ENCODE peak calls at places on chromosome 3, in nine cellular contexts. B, W, X, D, R, G, Q, T and M are unnamed samples.

GRCh38 chr3:409011-409410 is 212.4 kb downstream of the CHL1 start:
- DNase-seq in R (no peak), G (no peak), W (no peak), B (no peak), D (no peak), Q (no peak), X (no peak), T (no peak), M (no peak)

GRCh38 chr3:108477511-108478147 is 32.8 kb downstream of the MYH15 start:
- DNase-seq in G (peak), W (peak), D (peak), R (no peak), Q (peak), B (peak), T (no peak), X (no peak), M (peak)

GRCh38 chr3:118587847-118588246 is 446.8 kb downstream of the IGSF11 start:
- DNase-seq in T (no peak), G (no peak), X (no peak), Q (no peak), B (no peak), W (peak), R (no peak), D (no peak), M (no peak)

GRCh38 chr3:158105124-158105709 is 1.0 kb downstream of the SHOX2 start:
- DNase-seq in Q (no peak), X (no peak), D (peak), W (peak), R (no peak), G (peak), T (peak), B (no peak), M (no peak)

GRCh38 chr3:175737646-175738572 is 878.8 kb downstream of the NAALADL2 start:
- DNase-seq in D (no peak), Q (peak), X (no peak), R (no peak), W (no peak), T (no peak), G (peak), B (no peak), M (no peak)

GRCh38 chr3:124520970-124521369 is 209.3 kb upstream of the UMPS start:
- DNase-seq in W (no peak), G (no peak), R (no peak), B (no peak), D (no peak), X (no peak), Q (no peak), T (no peak), M (no peak)

GRCh38 chr3:73037369-73037699 is 24.1 kb upstream of the EBLN2 start:
- DNase-seq in X (no peak), Q (no peak), B (no peak), G (peak), W (no peak), T (no peak), D (no peak), R (no peak), M (no peak)

GRCh38 chr3:177144922-177145321 is 52.4 kb downstream of the TBL1XR1 start:
- DNase-seq in Q (no peak), B (no peak), R (no peak), G (no peak), X (no peak), T (no peak), W (no peak), D (no peak), M (no peak)

GRCh38 chr3:113436794-113437193 is 4.5 kb downstream of the CFAP44 start:
- DNase-seq in Q (no peak), R (no peak), D (no peak), B (no peak), T (no peak), X (no peak), W (peak), G (peak), M (no peak)

GRCh38 chr3:187066228-187066995 is 72.9 kb downstream of the RPL39L start:
- DNase-seq in R (peak), B (peak), T (no peak), W (peak), D (no peak), Q (peak), X (no peak), G (peak), M (no peak)

GRCh38 chr3:185729335-185729715 is 95.5 kb downstream of the IGF2BP2 start:
- DNase-seq in Q (no peak), B (no peak), D (no peak), G (peak), X (no peak), W (peak), R (no peak), T (no peak), M (no peak)

GRCh38 chr3:51735039-51735438 is 28.2 kb downstream of the GRM2 start:
- DNase-seq in B (no peak), W (no peak), Q (no peak), X (no peak), G (no peak), R (no peak), T (no peak), D (no peak), M (no peak)

GRCh38 chr3:51734572-51734907 is 27.7 kb downstream of the GRM2 start:
- DNase-seq in B (no peak), X (no peak), T (no peak), G (no peak), D (no peak), W (no peak), R (no peak), Q (no peak), M (no peak)

GRCh38 chr3:51735950-51736349 is 29.1 kb downstream of the GRM2 start:
- DNase-seq in B (no peak), W (no peak), D (no peak), G (no peak), X (no peak), R (no peak), T (no peak), Q (no peak), M (no peak)

GRCh38 chr3:51729005-51729633 is 22.3 kb downstream of the GRM2 start:
- DNase-seq in B (no peak), T (no peak), X (no peak), Q (no peak), G (peak), W (no peak), R (no peak), D (no peak), M (no peak)

DNA sequence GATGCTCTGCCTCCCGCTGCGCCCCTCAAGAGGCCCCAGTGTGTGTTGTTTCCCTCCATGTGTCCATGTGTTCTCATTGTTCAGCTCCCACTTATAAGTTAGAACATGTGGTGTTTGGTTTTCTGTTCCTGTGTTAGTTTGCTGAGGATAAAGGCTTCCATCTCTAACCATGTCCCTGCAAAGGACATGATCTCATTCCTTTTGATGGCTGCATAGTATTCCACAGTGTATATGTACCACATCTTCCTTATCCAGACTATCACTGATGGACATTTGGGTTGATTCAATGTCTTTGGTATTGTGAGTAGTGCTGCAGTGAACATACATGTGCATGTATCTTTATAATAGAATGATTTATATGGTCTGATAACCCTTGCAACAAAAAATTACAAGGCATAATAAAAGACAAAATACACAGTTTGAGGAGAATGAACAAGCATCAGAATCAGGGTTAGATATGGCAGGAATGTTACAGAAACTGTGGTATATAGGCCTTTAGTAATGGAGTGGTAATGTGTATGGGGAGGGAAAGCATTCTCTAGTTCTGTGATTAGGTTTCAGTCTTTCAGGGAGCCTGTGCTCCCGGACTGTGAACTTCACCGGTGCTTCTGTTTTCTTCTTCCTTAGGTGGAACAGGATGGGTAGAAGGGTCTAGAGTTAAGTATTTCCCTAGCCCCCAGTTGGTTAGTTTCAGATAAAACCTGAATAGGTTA is 27.1 kb downstream of the GRM2 start:
- DNase-seq in B (no peak), D (no peak), R (no peak), G (no peak), X (no peak), Q (no peak), T (no peak), W (no peak), M (no peak)
- TF ChIP-seq CTCF in B (no peak), D (no peak), R (no peak), G (no peak), X (no peak), Q (no peak), T (no peak), W (no peak), M (no peak)

DNA sequence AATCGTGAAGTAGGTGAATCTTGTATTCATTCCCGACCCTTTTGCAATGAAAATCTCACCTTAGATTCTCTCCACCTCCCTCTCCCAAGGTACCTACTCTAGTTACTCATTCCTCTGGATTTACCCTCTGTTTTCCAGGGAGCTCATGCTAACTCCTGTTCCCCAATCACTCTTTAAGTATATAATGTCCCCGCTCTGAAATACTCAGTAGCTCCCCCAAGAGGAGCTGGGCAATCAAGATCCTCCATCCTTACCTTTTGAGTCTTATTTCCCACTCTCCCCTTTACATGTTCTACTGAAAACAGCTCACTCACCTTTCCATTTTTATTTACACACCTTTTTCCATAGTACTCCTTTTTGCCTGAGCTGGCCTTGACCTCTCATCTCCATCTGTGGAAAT is 599.9 kb downstream of the RBMS3 start:
- DNase-seq in T (no peak), W (no peak), R (no peak), Q (no peak), G (no peak), D (no peak), X (no peak), B (no peak), M (no peak)
- TF ChIP-seq CTCF in T (no peak), W (no peak), R (no peak), Q (no peak), G (no peak), D (no peak), X (no peak), B (no peak), M (no peak)

DNA sequence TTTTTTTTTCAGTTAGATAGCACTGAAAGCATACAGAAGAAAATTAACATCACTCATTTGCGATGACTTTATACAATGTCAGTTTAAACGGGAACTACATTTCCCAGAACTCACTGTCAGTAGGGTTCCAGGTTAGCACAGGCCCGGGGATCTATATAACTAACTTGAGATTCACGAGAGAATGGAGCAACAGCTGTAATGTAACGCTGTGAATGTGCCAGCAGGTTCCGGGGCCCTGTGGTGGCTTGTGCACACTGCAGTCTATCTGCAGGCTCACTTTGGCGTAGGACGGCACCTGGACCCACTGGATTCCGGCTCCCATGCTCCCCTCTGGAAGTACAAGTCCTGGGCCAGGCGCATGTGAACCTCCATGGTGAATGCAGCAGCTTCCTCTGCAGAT is 19.4 kb downstream of the CCR1 start:
- DNase-seq in T (no peak), D (no peak), B (no peak), R (no peak), W (no peak), X (no peak), Q (no peak), G (no peak), M (no peak)
- TF ChIP-seq CTCF in T (no peak), D (no peak), B (no peak), R (no peak), W (no peak), X (no peak), Q (no peak), G (no peak), M (no peak)

GRCh38 chr3:172699070-172699469 is 11.8 kb downstream of the NCEH1 start:
- DNase-seq in D (no peak), Q (no peak), G (no peak), T (no peak), X (no peak), B (no peak), W (no peak), R (no peak), M (no peak)

GRCh38 chr3:172697558-172697957 is 13.3 kb downstream of the NCEH1 start:
- DNase-seq in T (no peak), B (no peak), Q (no peak), G (no peak), D (no peak), X (no peak), W (no peak), R (no peak), M (no peak)

GRCh38 chr3:172696357-172696756 is 14.5 kb downstream of the NCEH1 start:
- DNase-seq in Q (no peak), T (no peak), B (no peak), W (no peak), X (no peak), D (no peak), R (no peak), G (no peak), M (no peak)

GRCh38 chr3:172701056-172701455 is 9.8 kb downstream of the NCEH1 start:
- DNase-seq in W (no peak), Q (no peak), B (no peak), G (no peak), X (no peak), T (no peak), D (no peak), R (no peak), M (no peak)

GRCh38 chr3:172698650-172699049 is 12.2 kb downstream of the NCEH1 start:
- DNase-seq in B (no peak), T (no peak), R (no peak), G (no peak), X (no peak), D (no peak), W (no peak), Q (no peak), M (no peak)
- TF ChIP-seq CTCF in B (no peak), T (no peak), R (no peak), G (no peak), X (no peak), D (no peak), W (no peak), Q (no peak), M (no peak)